ENCODE peak calls at places on chromosome 18, in six cellular contexts. F is K562, P is H1, D is HepG2, X is GM12878, J is SK-N-SH. G is an unnamed sample.
A peak's percentile ranks its signal among the peaks of the same experiment; 100 is the strongest.

GRCh38 chr18:46711444-46711863 is 45.4 kb downstream of the ST8SIA5 start:
- DNase-seq in F (peak; percentile 84), P (no peak), D (no peak), X (no peak), J (peak; percentile 37), G (no peak)

GRCh38 chr18:54261894-54262293 is 7.4 kb upstream of the POLI start:
- DNase-seq in F (peak; percentile 60), D (no peak), X (peak; percentile 85), P (no peak), J (no peak), G (peak; percentile 53)

GRCh38 chr18:54765636-54766035 is 62.6 kb upstream of the RAB27B start:
- DNase-seq in J (no peak), P (no peak), X (no peak), F (peak; percentile 8), D (no peak), G (no peak)

GRCh38 chr18:23487738-23488625 is 15.3 kb upstream of the RMC1 start:
- DNase-seq in X (peak; percentile 62), P (no peak), F (peak; percentile 84), J (no peak), D (peak; percentile 60), G (no peak)

GRCh38 chr18:3246636-3247242 is 862 bp upstream of the MYL12A start:
- DNase-seq in F (peak; percentile 89), D (no peak), P (no peak), X (no peak), J (no peak), G (peak; percentile 45)

GRCh38 chr18:48575658-48576453 is 37.0 kb downstream of the CTIF start:
- DNase-seq in F (no peak), D (peak; percentile 92), J (no peak), X (no peak), P (no peak), G (no peak)

GRCh38 chr18:48698707-48699106 is 159.9 kb downstream of the CTIF start:
- DNase-seq in J (no peak), F (no peak), P (no peak), D (no peak), X (no peak), G (no peak)

GRCh38 chr18:76363451-76364120 is 131.5 kb downstream of the ZNF516 start:
- DNase-seq in X (no peak), D (peak; percentile 32), P (no peak), J (no peak), F (no peak), G (no peak)

GRCh38 chr18:48410095-48410920 is 1.1 kb upstream of the ZBTB7C start:
- DNase-seq in F (peak; percentile 81), X (no peak), P (peak; percentile 57), D (peak; percentile 65), J (peak; percentile 96), G (peak; percentile 84)

GRCh38 chr18:13791181-13791580 is 32.8 kb upstream of the MC5R start:
- DNase-seq in X (no peak), F (no peak), J (no peak), P (no peak), D (no peak), G (peak; percentile 10)

GRCh38 chr18:13369756-13370510 is 151.4 kb downstream of the LDLRAD4 start:
- DNase-seq in D (no peak), P (no peak), X (no peak), J (no peak), F (no peak), G (no peak)

GRCh38 chr18:48422947-48423378 is 13.8 kb upstream of the ZBTB7C start:
- DNase-seq in F (no peak), D (no peak), J (no peak), X (no peak), P (no peak), G (no peak)

GRCh38 chr18:77069931-77070330 is 62.7 kb downstream of the MBP start:
- DNase-seq in J (no peak), P (no peak), X (no peak), F (no peak), D (no peak), G (no peak)

GRCh38 chr18:10912790-10913560 is 236.4 kb downstream of the PIEZO2 start:
- DNase-seq in J (no peak), X (no peak), D (peak; percentile 86), F (no peak), P (no peak), G (no peak)

GRCh38 chr18:61236476-61237057 is 96.7 kb upstream of the CDH20 start:
- DNase-seq in D (no peak), J (no peak), X (no peak), F (no peak), P (no peak), G (no peak)

GRCh38 chr18:78595924-78596573 is 383.6 kb upstream of the SALL3 start:
- DNase-seq in J (no peak), D (no peak), X (no peak), F (no peak), P (no peak), G (no peak)

GRCh38 chr18:26458526-26459232 is 89.7 kb downstream of the KCTD1 start:
- DNase-seq in X (peak; percentile 70), P (no peak), D (no peak), J (no peak), F (no peak), G (peak; percentile 50)

GRCh38 chr18:22626771-22627170 is 209.1 kb upstream of the CTAGE1 start:
- DNase-seq in D (no peak), J (no peak), P (no peak), F (no peak), X (no peak), G (no peak)

GRCh38 chr18:32056613-32057358 is 34.9 kb upstream of the RNF138 start:
- DNase-seq in P (no peak), X (no peak), F (no peak), D (no peak), J (no peak), G (no peak)

GRCh38 chr18:11004294-11004693 is 145.1 kb downstream of the PIEZO2 start:
- DNase-seq in P (no peak), X (peak; percentile 54), D (no peak), J (no peak), F (no peak), G (no peak)

GRCh38 chr18:30135938-30136337 is 906.6 kb downstream of the DSC3 start:
- DNase-seq in J (no peak), X (no peak), P (no peak), F (no peak), D (no peak), G (no peak)

GRCh38 chr18:2843161-2843560 is 3.6 kb upstream of the EMILIN2 start:
- DNase-seq in J (no peak), F (no peak), X (no peak), D (no peak), P (no peak), G (no peak)

GRCh38 chr18:67310826-67311225 is 205.7 kb downstream of the DSEL start:
- DNase-seq in J (no peak), F (no peak), X (no peak), D (no peak), P (no peak), G (no peak)

DNA sequence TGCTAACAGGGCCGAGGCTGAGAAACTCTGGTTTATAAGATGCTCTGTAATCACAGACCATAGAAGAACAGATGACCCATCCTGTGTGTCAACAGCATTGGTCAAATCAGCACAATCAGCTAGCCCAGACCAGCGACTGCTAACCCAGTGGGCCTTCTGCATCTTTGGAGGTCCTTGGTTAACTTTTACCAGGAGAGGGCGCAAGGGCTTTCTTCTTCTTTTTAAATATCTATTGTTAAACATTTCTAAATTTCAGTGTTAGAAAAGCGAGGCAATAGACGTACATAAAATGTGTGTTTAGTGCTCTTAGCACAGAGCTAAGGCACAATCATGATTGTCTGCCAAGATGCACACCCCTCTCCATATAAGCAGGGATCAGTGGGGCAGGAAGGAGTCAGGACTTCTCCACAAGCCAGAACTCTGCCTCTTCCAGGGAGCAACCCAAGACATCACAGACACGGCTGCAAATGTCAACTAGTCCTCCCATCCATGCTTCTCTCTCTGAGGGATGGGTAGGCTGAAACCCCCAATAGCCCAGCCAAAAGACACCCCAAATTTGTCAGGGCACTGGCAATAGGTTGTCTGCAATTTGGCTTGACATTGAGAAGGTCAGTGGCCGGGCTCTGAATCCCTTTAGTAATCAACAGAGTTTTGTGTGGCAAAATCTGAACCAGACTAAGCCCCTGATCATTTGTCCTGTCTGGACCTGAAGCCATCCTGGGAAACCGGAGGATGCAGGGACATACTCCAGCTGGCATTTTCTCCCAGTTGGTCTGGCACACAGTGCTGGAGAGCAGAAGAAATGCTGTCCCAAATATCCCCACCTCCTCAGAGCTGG is 188.2 kb downstream of the BCL2 start:
- DNase-seq in D (peak; percentile 16), X (no peak), J (peak; percentile 53), F (peak; percentile 36), P (no peak), G (peak; percentile 59)
- TF ChIP-seq GABPA in D (no peak), X (no peak), J (no peak), F (no peak), P (no peak), G (no peak)

GRCh38 chr18:70172225-70172624 is 33.3 kb downstream of the RTTN start:
- DNase-seq in X (no peak), J (peak; percentile 10), P (no peak), D (no peak), F (no peak), G (no peak)
- TF ChIP-seq CTCF in X (peak; percentile 26), J (peak; percentile 70), P (no peak), D (peak; percentile 13), F (no peak), G (no peak)

DNA sequence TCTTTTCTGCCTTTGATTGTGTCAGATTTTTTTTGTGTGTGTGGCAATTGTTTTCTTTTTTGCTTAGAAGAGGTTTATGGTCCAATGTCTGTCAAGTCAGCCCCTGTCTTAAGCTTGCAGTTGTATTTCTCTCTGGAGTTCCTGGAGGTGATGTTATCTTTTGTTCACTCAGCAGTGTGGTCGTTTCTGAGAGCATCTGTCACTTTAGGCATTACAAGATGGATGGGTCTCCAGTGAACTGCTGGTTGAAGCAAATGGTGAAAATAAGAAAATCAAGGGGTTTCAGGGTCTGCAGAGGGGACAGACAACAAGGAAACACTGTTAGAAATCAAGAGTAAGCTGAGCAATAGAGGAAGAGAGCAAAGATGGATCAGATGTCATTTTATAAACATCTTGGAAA is 121.4 kb downstream of the GREB1L start:
- DNase-seq in J (no peak), P (no peak), X (no peak), F (peak; percentile 3), D (no peak), G (no peak)
- TF ChIP-seq GABPA in J (no peak), P (no peak), X (no peak), F (no peak), D (no peak), G (no peak)

GRCh38 chr18:79698668-79699335 is 19.2 kb downstream of the CTDP1 start:
- DNase-seq in D (no peak), X (no peak), F (no peak), J (no peak), P (no peak), G (no peak)

GRCh38 chr18:79697178-79697577 is 17.6 kb downstream of the CTDP1 start:
- DNase-seq in J (no peak), D (no peak), F (no peak), P (no peak), X (no peak), G (no peak)

GRCh38 chr18:79695856-79696850 is 16.6 kb downstream of the CTDP1 start:
- DNase-seq in X (no peak), F (no peak), J (no peak), P (no peak), D (no peak), G (no peak)

GRCh38 chr18:79699653-79700052 is 20.1 kb downstream of the CTDP1 start:
- DNase-seq in P (no peak), D (no peak), F (no peak), J (no peak), X (no peak), G (no peak)

DNA sequence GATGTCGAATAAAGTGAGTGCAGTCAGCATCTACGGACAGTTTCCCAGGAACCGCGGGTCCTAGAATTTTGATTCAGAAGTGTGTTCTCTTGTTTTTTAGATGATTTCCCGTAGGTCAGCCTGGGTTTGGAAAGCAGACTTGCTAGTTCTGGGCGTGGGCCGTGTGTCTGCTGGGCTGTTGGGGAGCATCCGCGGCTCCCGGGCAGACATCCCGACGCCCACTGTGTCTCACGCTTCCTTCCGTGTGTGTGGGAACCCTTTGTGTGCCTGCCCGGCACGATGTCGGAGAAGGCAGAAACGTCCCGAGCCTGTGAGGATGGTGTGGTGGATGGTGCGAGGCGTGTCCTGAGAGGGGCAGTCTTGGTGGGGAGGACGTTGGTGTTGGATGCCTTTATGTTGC is 18.4 kb downstream of the CTDP1 start:
- DNase-seq in P (no peak), D (no peak), F (no peak), J (no peak), X (no peak), G (no peak)
- TF ChIP-seq CTCF in P (no peak), D (no peak), F (no peak), J (no peak), X (no peak), G (no peak)

G was measured in HL-60.